ENCODE peak calls at places on chromosomes 5 and 9, in nine cellular contexts. T is fibroblast of mammary gland; E is effector memory CD8-positive, alpha-beta T cell; X is skeletal muscle cell; Z is SHP77; W is GDM1; O is uterus; S is kidney glomerular epithelial cell; B is bronchial epithelial cell. H is an unnamed sample.

GRCh38 chr5:174610968-174611367 is 113.4 kb upstream of the MSX2 start:
- DNase-seq in E (no peak), S (no peak), W (no peak), X (no peak), B (peak), O (no peak), Z (no peak), T (peak), H (no peak)

GRCh38 chr9:71487046-71487445 is 281.3 kb downstream of the CEMIP2 start:
- DNase-seq in E (no peak), O (no peak), Z (no peak), X (no peak), B (no peak), T (peak), W (no peak), S (no peak), H (no peak)

GRCh38 chr5:171649002-171649401 is 136.6 kb upstream of the SMIM23 start:
- DNase-seq in Z (no peak), S (no peak), W (no peak), X (no peak), O (no peak), T (no peak), E (no peak), B (no peak), H (no peak)

GRCh38 chr9:12538842-12539584 is 154.2 kb upstream of the TYRP1 start:
- DNase-seq in T (no peak), B (no peak), E (no peak), Z (no peak), W (no peak), S (no peak), X (no peak), O (no peak), H (no peak)

GRCh38 chr5:25744908-25745307 is 1100.1 kb upstream of the CDH10 start:
- DNase-seq in S (no peak), W (no peak), X (no peak), B (no peak), E (no peak), T (no peak), O (no peak), Z (no peak), H (no peak)

GRCh38 chr5:134029156-134029555 is 24.4 kb upstream of the VDAC1 start:
- DNase-seq in X (peak), Z (no peak), B (peak), T (peak), S (peak), E (no peak), O (no peak), W (no peak), H (no peak)

GRCh38 chr9:93470391-93470790 is 17.0 kb upstream of the FAM120AOS start:
- DNase-seq in Z (no peak), W (no peak), X (no peak), E (no peak), O (no peak), T (no peak), B (no peak), S (no peak), H (no peak)

GRCh38 chr5:95818181-95819147 is 4.1 kb downstream of the GLRX start:
- DNase-seq in W (peak), Z (no peak), T (no peak), O (no peak), X (no peak), S (no peak), B (no peak), E (peak), H (no peak)

GRCh38 chr5:90598300-90598699 is 39.7 kb downstream of the ADGRV1 start:
- DNase-seq in O (no peak), S (no peak), X (no peak), W (no peak), Z (no peak), E (no peak), B (no peak), T (no peak), H (no peak)

GRCh38 chr5:59535561-59535960 is 358.0 kb downstream of the PDE4D start:
- DNase-seq in W (no peak), X (no peak), O (no peak), B (no peak), Z (no peak), T (no peak), S (no peak), E (no peak), H (no peak)

GRCh38 chr5:134438641-134439621 is 27.2 kb upstream of the CDKN2AIPNL start:
- DNase-seq in E (no peak), B (peak), T (peak), W (no peak), Z (peak), S (peak), O (peak), X (peak), H (no peak)

GRCh38 chr5:12757035-12757434 is 852.8 kb upstream of the CTNND2 start:
- DNase-seq in Z (no peak), W (no peak), X (no peak), B (no peak), T (no peak), E (no peak), S (no peak), O (no peak), H (no peak)

GRCh38 chr5:103669615-103670014 is 107.0 kb upstream of the NUDT12 start:
- DNase-seq in B (no peak), O (no peak), Z (peak), X (no peak), S (no peak), T (no peak), W (no peak), E (no peak), H (no peak)

GRCh38 chr5:91109634-91110033 is 273.5 kb downstream of the ARRDC3 start:
- DNase-seq in E (no peak), B (no peak), O (no peak), S (no peak), T (peak), W (no peak), Z (no peak), X (no peak), H (no peak)

GRCh38 chr5:57677235-57677634 is 194.6 kb upstream of the ACTBL2 start:
- DNase-seq in X (no peak), O (no peak), W (no peak), S (no peak), B (no peak), T (no peak), E (no peak), Z (no peak), H (no peak)

GRCh38 chr9:122904466-122904822 is 715 bp downstream of the RC3H2 start:
- DNase-seq in X (no peak), E (no peak), O (peak), T (peak), S (peak), W (no peak), Z (no peak), B (no peak), H (peak)

GRCh38 chr5:135543151-135543818 is 7.5 kb upstream of the NEUROG1 start:
- DNase-seq in T (no peak), B (no peak), X (no peak), W (no peak), Z (no peak), O (no peak), E (no peak), S (no peak), H (no peak)

GRCh38 chr5:76586531-76586930 is 36.7 kb downstream of the F2RL2 start:
- DNase-seq in B (no peak), E (no peak), O (no peak), X (no peak), S (no peak), W (no peak), Z (no peak), T (no peak), H (no peak)

GRCh38 chr9:5643005-5643624 is 14.2 kb downstream of the RIC1 start:
- DNase-seq in T (no peak), B (no peak), W (no peak), S (no peak), X (no peak), O (no peak), E (no peak), Z (no peak), H (no peak)

GRCh38 chr5:127589309-127590036 is 59.4 kb upstream of the CTXN3 start:
- DNase-seq in W (no peak), Z (no peak), B (no peak), O (no peak), T (no peak), X (no peak), E (no peak), S (no peak), H (no peak)

GRCh38 chr5:102594192-102594591 is 95.4 kb upstream of the SLCO6A1 start:
- DNase-seq in Z (no peak), T (no peak), B (no peak), X (no peak), W (no peak), S (no peak), E (no peak), O (no peak), H (no peak)

GRCh38 chr5:26802944-26803343 is 235.4 kb downstream of the CDH9 start:
- DNase-seq in E (no peak), Z (no peak), W (no peak), X (no peak), S (no peak), B (no peak), T (no peak), O (no peak), H (no peak)

GRCh38 chr5:135174315-135175096 is 140.5 kb upstream of the PITX1 start:
- DNase-seq in X (no peak), T (no peak), W (no peak), Z (peak), S (no peak), O (no peak), E (no peak), B (no peak), H (no peak)

GRCh38 chr9:35422753-35423152 is 67.2 kb upstream of the RUSC2 start:
- DNase-seq in E (no peak), S (no peak), T (no peak), O (no peak), W (no peak), X (no peak), Z (no peak), B (no peak), H (no peak)

GRCh38 chr5:112479418-112479817 is 60.3 kb upstream of the EPB41L4A start:
- DNase-seq in O (no peak), E (no peak), X (peak), S (peak), T (peak), B (peak), Z (no peak), W (no peak), H (no peak)

GRCh38 chr5:121752149-121752548 is 99.5 kb upstream of the FTMT start:
- DNase-seq in X (no peak), W (no peak), B (no peak), Z (no peak), E (no peak), T (no peak), S (no peak), O (no peak), H (no peak)

GRCh38 chr5:166117062-166117743 is 2174.2 kb upstream of the WWC1 start:
- DNase-seq in E (no peak), X (no peak), B (no peak), T (no peak), W (no peak), Z (no peak), S (no peak), O (no peak), H (no peak)

GRCh38 chr5:95863383-95863757 is 40.8 kb upstream of the GLRX start:
- DNase-seq in O (peak), S (no peak), Z (peak), W (no peak), E (no peak), T (peak), B (no peak), X (peak), H (no peak)

GRCh38 chr5:135324897-135325650 is 74.0 kb downstream of the MACROH2A1 start:
- DNase-seq in E (no peak), X (no peak), S (no peak), B (peak), Z (no peak), O (no peak), W (no peak), T (no peak), H (peak)

GRCh38 chr5:145681686-145682085 is 153.5 kb downstream of the PRELID2 start:
- DNase-seq in T (peak), W (peak), X (peak), Z (peak), B (peak), O (peak), E (peak), S (peak), H (no peak)

H was measured in activated effector memory CD4-positive, alpha-beta T cell treated with Interleukin-2 at 50 U/mL for 16 hours.